ENCODE peak calls at places on chromosomes 12 and 14, in eight cellular contexts. U is sciatic nerve, N is dorsolateral prefrontal cortex, A is T-helper 22 cell, Q is left cardiac atrium, V is Calu3, Y is GM23248, M is H7. X is an unnamed sample.

GRCh38 chr14:70002589-70003240 is 123.5 kb downstream of the SMOC1 start:
- DNase-seq in U (no peak), Y (peak), A (no peak), Q (no peak), V (no peak), M (no peak), N (no peak), X (no peak)

GRCh38 chr12:82958966-82959365 is 272.3 kb downstream of the TMTC2 start:
- DNase-seq in U (no peak), N (no peak), V (no peak), Y (no peak), M (no peak), Q (no peak), A (no peak), X (no peak)

GRCh38 chr14:68340262-68340661 is 452.6 kb downstream of the ZFP36L1 start:
- DNase-seq in U (no peak), M (peak), Y (no peak), N (no peak), Q (no peak), V (no peak), A (no peak), X (no peak)

GRCh38 chr14:54440870-54441868 is at the start of gene CNIH1:
- DNase-seq in Y (peak), V (peak), M (peak), U (peak), Q (peak), A (peak), N (peak), X (peak)

GRCh38 chr14:100388137-100389050 is 65.3 kb downstream of the SLC25A47 start:
- DNase-seq in V (no peak), Y (no peak), N (no peak), M (peak), Q (no peak), U (no peak), A (no peak), X (no peak)

GRCh38 chr12:58148405-58148804 is 207.0 kb downstream of the ATP23 start:
- DNase-seq in V (peak), M (no peak), Y (peak), A (no peak), N (no peak), U (no peak), Q (no peak), X (no peak)

GRCh38 chr14:65098586-65098985 is 3.7 kb downstream of the MAX start:
- DNase-seq in A (no peak), U (no peak), Y (peak), Q (no peak), N (no peak), M (no peak), V (no peak), X (no peak)

GRCh38 chr14:98243332-98243731 is 1028.7 kb downstream of the BCL11B start:
- DNase-seq in A (no peak), N (no peak), M (no peak), Q (no peak), Y (no peak), U (no peak), V (no peak), X (no peak)

GRCh38 chr12:105033851-105034250 is 47.7 kb downstream of the NOPCHAP1 start:
- DNase-seq in N (no peak), U (no peak), A (no peak), V (no peak), M (no peak), Q (no peak), Y (no peak), X (no peak)

GRCh38 chr12:115740586-115741155 is 536.8 kb downstream of the MED13L start:
- DNase-seq in V (no peak), Y (no peak), M (no peak), Q (no peak), A (no peak), U (no peak), N (no peak), X (no peak)

GRCh38 chr12:28800129-28800528 is 348.9 kb upstream of the FAR2 start:
- DNase-seq in M (no peak), A (no peak), U (no peak), V (no peak), Y (no peak), Q (no peak), N (no peak), X (no peak)